ENCODE peak calls at places on chromosomes 7 and 10, in seven cellular contexts. Z is CD4-positive, alpha-beta T cell; Q is K562; I is prostate gland; D is AG09309; M is hepatocyte; V is fibroblast of mammary gland. T is an unnamed sample.
A peak's percentile ranks its signal among the peaks of the same experiment; 100 is the strongest.

GRCh38 chr7:83153419-83153818 is 9.3 kb downstream of the PCLO start:
- DNase-seq in Z (no peak), Q (no peak), I (no peak), D (no peak), M (no peak), V (no peak), T (no peak)

GRCh38 chr10:78255796-78256638 is 222.4 kb downstream of the RPS24 start:
- DNase-seq in Z (no peak), Q (peak; percentile 59), I (no peak), D (peak; percentile 98), M (peak; percentile 78), V (peak; percentile 99), T (no peak)

GRCh38 chr10:103470755-103471653 is 8.0 kb downstream of the CALHM3 start:
- DNase-seq in Z (peak; percentile 57), Q (peak; percentile 73), I (no peak), D (no peak), M (no peak), V (peak; percentile 78), T (no peak)

GRCh38 chr7:90210925-90211324 is 615 bp upstream of the STEAP2 start:
- DNase-seq in Z (no peak), Q (no peak), I (no peak), D (no peak), M (peak; percentile 44), V (no peak), T (no peak)

GRCh38 chr10:79260803-79261740 is 86.2 kb upstream of the PPIF start:
- DNase-seq in Z (no peak), Q (no peak), I (peak; percentile 39), D (no peak), M (peak; percentile 74), V (no peak), T (no peak)

GRCh38 chr7:74007260-74007567 is 20.8 kb upstream of the ELN start:
- DNase-seq in Z (no peak), Q (no peak), I (no peak), D (no peak), M (no peak), V (no peak), T (no peak)

GRCh38 chr10:71750124-71750841 is 23.0 kb downstream of the VSIR start:
- DNase-seq in Z (no peak), Q (no peak), I (no peak), D (no peak), M (no peak), V (no peak), T (no peak)

GRCh38 chr7:85172530-85172941 is 14.3 kb downstream of the SEMA3D start:
- DNase-seq in Z (no peak), Q (no peak), I (no peak), D (no peak), M (no peak), V (peak; percentile 83), T (no peak)

GRCh38 chr10:72567421-72567820 is 58.5 kb downstream of the MICU1 start:
- DNase-seq in Z (no peak), Q (no peak), I (no peak), D (peak; percentile 3), M (no peak), V (peak; percentile 24), T (no peak)

GRCh38 chr7:5414876-5415275 is 8.8 kb downstream of the TNRC18 start:
- DNase-seq in Z (no peak), Q (no peak), I (no peak), D (no peak), M (no peak), V (no peak), T (no peak)

GRCh38 chr7:108824840-108825540 is 255.3 kb downstream of the DNAJB9 start:
- DNase-seq in Z (no peak), Q (no peak), I (no peak), D (peak; percentile 58), M (no peak), V (peak; percentile 59), T (no peak)

GRCh38 chr10:84088626-84089025 is 50.7 kb upstream of the GHITM start:
- DNase-seq in Z (no peak), Q (no peak), I (no peak), D (no peak), M (no peak), V (peak; percentile 23), T (no peak)

GRCh38 chr10:624605-625334 is 64.7 kb downstream of the DIP2C start:
- DNase-seq in Z (no peak), Q (no peak), I (peak; percentile 46), D (no peak), M (peak; percentile 84), V (peak; percentile 93), T (peak; percentile 45)

GRCh38 chr10:13206546-13207443 is 27.4 kb downstream of the UCMA start:
- DNase-seq in Z (no peak), Q (no peak), I (no peak), D (peak; percentile 35), M (peak; percentile 61), V (peak; percentile 57), T (no peak)

GRCh38 chr7:139232893-139233292 is 1.9 kb downstream of the UBN2 start:
- DNase-seq in Z (no peak), Q (no peak), I (no peak), D (no peak), M (no peak), V (peak; percentile 68), T (no peak)

GRCh38 chr10:124654686-124655085 is 89.5 kb downstream of the FAM53B start:
- DNase-seq in Z (no peak), Q (no peak), I (peak; percentile 42), D (no peak), M (no peak), V (no peak), T (no peak)

GRCh38 chr7:2802504-2803341 is 41.4 kb downstream of the GNA12 start:
- DNase-seq in Z (no peak), Q (no peak), I (peak; percentile 33), D (no peak), M (peak; percentile 38), V (peak; percentile 55), T (no peak)

GRCh38 chr10:26987851-26988250 is 112.4 kb downstream of the ANKRD26 start:
- DNase-seq in Z (no peak), Q (no peak), I (no peak), D (no peak), M (no peak), V (peak; percentile 6), T (no peak)

DNA sequence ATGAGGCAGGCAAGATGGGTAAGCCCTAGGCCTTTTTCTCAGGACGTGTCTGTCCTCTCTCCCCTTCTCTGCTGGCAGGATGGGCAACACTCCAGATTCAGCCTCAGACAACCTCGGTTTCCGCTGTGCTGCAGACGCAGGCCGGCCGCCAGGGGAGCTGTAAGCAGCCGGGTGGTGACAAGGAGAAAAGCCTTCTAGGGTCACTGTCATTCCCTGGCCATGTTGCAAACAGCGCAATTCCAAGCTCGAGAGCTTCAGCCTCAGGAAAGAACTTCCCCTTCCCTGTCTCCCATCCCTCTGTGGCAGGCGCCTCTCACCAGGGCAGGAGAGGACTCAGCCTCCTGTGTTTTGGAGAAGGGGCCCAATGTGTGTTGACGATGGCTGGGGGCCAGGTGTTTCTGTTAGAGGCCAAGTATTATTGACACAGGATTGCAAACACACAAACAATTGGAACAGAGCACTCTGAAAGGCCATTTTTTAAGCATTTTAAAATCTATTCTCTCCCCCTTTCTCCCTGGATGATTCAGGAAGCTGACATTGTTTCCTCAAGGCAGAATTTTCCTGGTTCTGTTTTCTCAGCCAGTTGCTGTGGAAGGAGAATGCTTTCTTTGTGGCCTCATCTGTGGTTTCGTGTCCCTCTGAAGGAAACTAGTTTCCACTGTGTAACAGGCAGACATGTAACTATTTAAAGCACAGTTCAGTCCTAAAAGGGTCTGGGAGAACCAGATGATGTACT is 13.1 kb downstream of the PHKG1 start:
- DNase-seq in Z (no peak), Q (no peak), I (peak; percentile 81), D (no peak), M (no peak), V (peak; percentile 71), T (no peak)
- TF ChIP-seq CTCF in Z (no peak), Q (no peak), I (peak; percentile 74), D (peak; percentile 72), M (no peak), V (peak; percentile 68), T (no peak)

GRCh38 chr7:130732980-130733865 is 784 bp downstream of the KLF14 start:
- DNase-seq in Z (no peak), Q (peak; percentile 83), I (peak; percentile 15), D (no peak), M (peak; percentile 68), V (peak; percentile 10), T (peak; percentile 14)
- TF ChIP-seq CTCF in Z (no peak), Q (no peak), I (peak; percentile 8), D (no peak), M (no peak), V (no peak), T (peak; percentile 28)

DNA sequence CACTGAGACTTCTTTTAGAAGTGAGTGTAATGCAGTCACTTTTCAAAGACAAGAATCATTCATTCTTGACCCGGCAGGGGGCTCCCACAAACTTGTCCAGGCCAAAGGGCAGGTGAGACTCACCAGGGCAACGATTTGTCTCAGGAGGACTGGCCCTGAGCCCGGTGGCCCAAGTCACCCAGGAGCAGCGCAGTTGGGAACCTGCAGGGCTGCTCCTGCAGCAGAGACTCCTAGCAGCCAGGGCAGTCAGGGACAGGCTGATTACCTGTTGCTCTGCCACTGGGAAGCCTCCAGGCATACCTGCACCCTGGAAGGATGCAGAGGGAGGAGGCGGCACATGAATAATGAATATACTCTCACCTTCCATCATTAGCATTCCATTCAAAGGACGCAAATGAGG is 99.3 kb downstream of the C10orf90 start:
- DNase-seq in Z (no peak), Q (no peak), I (no peak), D (no peak), M (no peak), V (no peak), T (no peak)
- TF ChIP-seq CTCF in Z (no peak), Q (no peak), I (no peak), D (no peak), M (no peak), V (no peak), T (no peak)

GRCh38 chr10:49743464-49744075 is 18.6 kb downstream of the OGDHL start:
- DNase-seq in Z (no peak), Q (no peak), I (no peak), D (no peak), M (no peak), V (no peak), T (no peak)

GRCh38 chr10:49745756-49746155 is 16.4 kb downstream of the OGDHL start:
- DNase-seq in Z (no peak), Q (no peak), I (no peak), D (no peak), M (no peak), V (no peak), T (no peak)

GRCh38 chr10:49744091-49744685 is 17.9 kb downstream of the OGDHL start:
- DNase-seq in Z (no peak), Q (no peak), I (no peak), D (no peak), M (no peak), V (no peak), T (no peak)

GRCh38 chr10:49746626-49747302 is 15.4 kb downstream of the OGDHL start:
- DNase-seq in Z (no peak), Q (no peak), I (no peak), D (no peak), M (no peak), V (no peak), T (no peak)

DNA sequence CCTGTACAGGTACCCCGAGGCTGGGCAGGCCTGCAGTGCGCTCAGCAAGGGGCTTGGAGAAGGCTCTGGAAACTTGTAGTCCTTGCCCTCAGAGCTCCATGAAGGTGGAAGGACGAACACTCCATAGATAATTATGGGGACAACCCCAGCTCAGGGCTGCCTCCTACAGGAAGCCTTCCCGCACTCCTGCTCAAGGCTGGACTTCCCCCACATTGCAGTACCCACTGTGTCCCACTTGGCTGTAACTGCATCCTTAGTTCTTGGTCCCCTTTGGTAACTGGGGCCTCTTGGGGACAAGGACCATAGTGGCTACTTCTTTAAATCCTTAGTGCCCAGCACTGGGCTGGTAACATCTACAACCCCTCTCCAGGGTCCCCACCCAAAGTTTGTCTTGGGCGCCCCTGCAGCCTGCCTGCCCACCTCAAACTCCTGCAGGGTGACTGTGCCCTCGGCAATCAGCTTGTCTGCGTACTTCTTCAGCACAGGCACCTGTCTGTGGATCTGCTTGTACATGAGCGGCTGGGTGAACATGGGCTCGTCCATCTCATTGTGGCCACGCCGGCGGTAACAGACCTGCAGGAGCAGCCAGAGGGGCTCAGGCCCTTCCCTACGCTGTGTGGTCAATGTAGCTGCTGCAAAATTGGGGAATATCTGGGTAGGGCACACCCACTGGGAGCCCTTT is 17.1 kb downstream of the OGDHL start:
- DNase-seq in Z (no peak), Q (no peak), I (no peak), D (no peak), M (no peak), V (no peak), T (no peak)
- TF ChIP-seq CTCF in Z (no peak), Q (peak; percentile 45), I (no peak), D (no peak), M (no peak), V (no peak), T (no peak)

T was measured in neural crest cell.